ENCODE peak calls at places on chromosome 2, in ten cellular contexts. W, K, L, X, A, D, Y, Q, J and F are unnamed samples.

GRCh38 chr2:174778479-174778962 is 14.2 kb upstream of the CHRNA1 start:
- DNase-seq in W (no peak), K (no peak), L (no peak), X (peak), A (peak), D (no peak), Y (peak), Q (peak), J (no peak), F (peak)

GRCh38 chr2:102801098-102801718 is 39.4 kb downstream of the TMEM182 start:
- DNase-seq in W (no peak), K (no peak), L (peak), X (no peak), A (no peak), D (no peak), Y (no peak), Q (no peak), J (no peak), F (peak)

GRCh38 chr2:234763051-234763909 is 188.5 kb upstream of the SH3BP4 start:
- DNase-seq in W (no peak), K (no peak), L (no peak), X (no peak), A (no peak), D (no peak), Y (no peak), Q (no peak), J (no peak), F (no peak)

GRCh38 chr2:204332706-204333105 is 212.6 kb upstream of the PARD3B start:
- DNase-seq in W (no peak), K (no peak), L (no peak), X (no peak), A (no peak), D (no peak), Y (no peak), Q (no peak), J (no peak), F (no peak)

GRCh38 chr2:216502776-216503629 is 4.4 kb downstream of the RPL37A start:
- DNase-seq in W (no peak), K (no peak), L (no peak), X (no peak), A (no peak), D (no peak), Y (no peak), Q (no peak), J (no peak), F (no peak)

GRCh38 chr2:201261471-201261870 is 1.1 kb downstream of the CASP8 start:
- DNase-seq in W (no peak), K (no peak), L (no peak), X (no peak), A (peak), D (no peak), Y (peak), Q (no peak), J (no peak), F (no peak)

GRCh38 chr2:177392373-177393246 is at the start of gene AGPS:
- DNase-seq in W (peak), K (peak), L (peak), X (peak), A (peak), D (peak), Y (peak), Q (peak), J (peak), F (peak)

GRCh38 chr2:120675460-120676130 is 60.1 kb upstream of the GLI2 start:
- DNase-seq in W (no peak), K (peak), L (peak), X (peak), A (peak), D (peak), Y (peak), Q (peak), J (no peak), F (no peak)

GRCh38 chr2:189144700-189145211 is 34.8 kb downstream of the COL5A2 start:
- DNase-seq in W (no peak), K (no peak), L (no peak), X (no peak), A (no peak), D (no peak), Y (no peak), Q (no peak), J (no peak), F (no peak)